ENCODE peak calls at places on chromosomes 11 and 22, in nine cellular contexts. One of them, this sample, is unnamed.

GRCh38 chr22:36306227-36306626 is 53.3 kb downstream of the APOL1 start:
- DNase-seq in heart left ventricle: no peak
- DNase-seq in A549: no peak
- DNase-seq in adrenal gland: no peak
- DNase-seq in NCI-H2171 treated with DMSO at 0.1 percent for 48 hours: no peak
- DNase-seq in lower leg skin: no peak
- DNase-seq in posterior cingulate gyrus: no peak
- DNase-seq in SJSA1: no peak
- DNase-seq in hypothalamus: no peak
- DNase-seq in this sample: no peak

GRCh38 chr11:101914737-101915426 is at the start of gene CEP126:
- DNase-seq in SJSA1: peak
- DNase-seq in NCI-H2171 treated with DMSO at 0.1 percent for 48 hours: peak
- DNase-seq in A549: peak
- DNase-seq in hypothalamus: peak
- DNase-seq in heart left ventricle: peak
- DNase-seq in adrenal gland: peak
- DNase-seq in lower leg skin: peak
- DNase-seq in posterior cingulate gyrus: peak
- DNase-seq in this sample: peak

GRCh38 chr11:63611395-63611747 is 2.9 kb downstream of the PLAAT3 start:
- DNase-seq in lower leg skin: no peak
- DNase-seq in hypothalamus: no peak
- DNase-seq in NCI-H2171 treated with DMSO at 0.1 percent for 48 hours: no peak
- DNase-seq in adrenal gland: no peak
- DNase-seq in SJSA1: no peak
- DNase-seq in heart left ventricle: no peak
- DNase-seq in A549: no peak
- DNase-seq in posterior cingulate gyrus: no peak
- DNase-seq in this sample: no peak

GRCh38 chr11:126434950-126435335 is 79.5 kb downstream of the ST3GAL4 start:
- DNase-seq in SJSA1: no peak
- DNase-seq in lower leg skin: peak
- DNase-seq in hypothalamus: no peak
- DNase-seq in heart left ventricle: no peak
- DNase-seq in A549: no peak
- DNase-seq in NCI-H2171 treated with DMSO at 0.1 percent for 48 hours: no peak
- DNase-seq in adrenal gland: no peak
- DNase-seq in posterior cingulate gyrus: no peak
- DNase-seq in this sample: no peak

GRCh38 chr11:13216019-13217006 is 61.3 kb upstream of the BMAL1 start:
- DNase-seq in heart left ventricle: no peak
- DNase-seq in SJSA1: peak
- DNase-seq in posterior cingulate gyrus: no peak
- DNase-seq in hypothalamus: no peak
- DNase-seq in NCI-H2171 treated with DMSO at 0.1 percent for 48 hours: no peak
- DNase-seq in adrenal gland: peak
- DNase-seq in lower leg skin: no peak
- DNase-seq in A549: peak
- DNase-seq in this sample: no peak

GRCh38 chr22:19514831-19515565 is 9.2 kb downstream of the CLDN5 start:
- DNase-seq in adrenal gland: no peak
- DNase-seq in A549: no peak
- DNase-seq in heart left ventricle: no peak
- DNase-seq in NCI-H2171 treated with DMSO at 0.1 percent for 48 hours: peak
- DNase-seq in posterior cingulate gyrus: no peak
- DNase-seq in SJSA1: no peak
- DNase-seq in hypothalamus: no peak
- DNase-seq in lower leg skin: peak
- DNase-seq in this sample: no peak

GRCh38 chr11:27485930-27486773 is 13.6 kb upstream of the LGR4 start:
- DNase-seq in posterior cingulate gyrus: peak
- DNase-seq in adrenal gland: no peak
- DNase-seq in heart left ventricle: peak
- DNase-seq in SJSA1: no peak
- DNase-seq in A549: peak
- DNase-seq in hypothalamus: no peak
- DNase-seq in lower leg skin: no peak
- DNase-seq in NCI-H2171 treated with DMSO at 0.1 percent for 48 hours: peak
- DNase-seq in this sample: no peak

GRCh38 chr22:39242809-39243442 is 1.9 kb downstream of the PDGFB start:
- DNase-seq in A549: no peak
- DNase-seq in posterior cingulate gyrus: no peak
- DNase-seq in heart left ventricle: no peak
- DNase-seq in adrenal gland: no peak
- DNase-seq in SJSA1: no peak
- DNase-seq in hypothalamus: no peak
- DNase-seq in NCI-H2171 treated with DMSO at 0.1 percent for 48 hours: peak
- DNase-seq in lower leg skin: no peak
- DNase-seq in this sample: no peak

GRCh38 chr11:8070417-8071101 is 10.5 kb upstream of the TUB start:
- DNase-seq in posterior cingulate gyrus: no peak
- DNase-seq in NCI-H2171 treated with DMSO at 0.1 percent for 48 hours: peak
- DNase-seq in heart left ventricle: no peak
- DNase-seq in lower leg skin: peak
- DNase-seq in hypothalamus: no peak
- DNase-seq in A549: peak
- DNase-seq in adrenal gland: peak
- DNase-seq in SJSA1: no peak
- DNase-seq in this sample: peak

GRCh38 chr11:8872017-8872416 is 39.0 kb upstream of the AKIP1 start:
- DNase-seq in adrenal gland: no peak
- DNase-seq in lower leg skin: no peak
- DNase-seq in posterior cingulate gyrus: no peak
- DNase-seq in hypothalamus: no peak
- DNase-seq in heart left ventricle: no peak
- DNase-seq in NCI-H2171 treated with DMSO at 0.1 percent for 48 hours: no peak
- DNase-seq in SJSA1: no peak
- DNase-seq in A549: no peak
- DNase-seq in this sample: no peak

GRCh38 chr11:6598555-6598954 is 4.9 kb downstream of the RRP8 start:
- DNase-seq in NCI-H2171 treated with DMSO at 0.1 percent for 48 hours: no peak
- DNase-seq in adrenal gland: no peak
- DNase-seq in hypothalamus: no peak
- DNase-seq in A549: no peak
- DNase-seq in lower leg skin: no peak
- DNase-seq in posterior cingulate gyrus: no peak
- DNase-seq in heart left ventricle: no peak
- DNase-seq in SJSA1: no peak
- DNase-seq in this sample: no peak

GRCh38 chr11:63917685-63918523 is 940 bp upstream of the RCOR2 start:
- DNase-seq in lower leg skin: no peak
- DNase-seq in hypothalamus: peak
- DNase-seq in posterior cingulate gyrus: peak
- DNase-seq in A549: peak
- DNase-seq in NCI-H2171 treated with DMSO at 0.1 percent for 48 hours: peak
- DNase-seq in SJSA1: no peak
- DNase-seq in heart left ventricle: peak
- DNase-seq in adrenal gland: peak
- DNase-seq in this sample: no peak

GRCh38 chr22:37848587-37849088 is 581 bp upstream of the EIF3L start:
- DNase-seq in A549: peak
- DNase-seq in adrenal gland: no peak
- DNase-seq in NCI-H2171 treated with DMSO at 0.1 percent for 48 hours: peak
- DNase-seq in posterior cingulate gyrus: no peak
- DNase-seq in SJSA1: no peak
- DNase-seq in lower leg skin: no peak
- DNase-seq in heart left ventricle: no peak
- DNase-seq in hypothalamus: no peak
- DNase-seq in this sample: peak

GRCh38 chr11:48172818-48173609 is 43.6 kb upstream of the OR4B1 start:
- DNase-seq in posterior cingulate gyrus: peak
- DNase-seq in lower leg skin: no peak
- DNase-seq in NCI-H2171 treated with DMSO at 0.1 percent for 48 hours: peak
- DNase-seq in heart left ventricle: peak
- DNase-seq in adrenal gland: peak
- DNase-seq in hypothalamus: peak
- DNase-seq in SJSA1: peak
- DNase-seq in A549: peak
- DNase-seq in this sample: no peak

GRCh38 chr11:57680552-57680874 is 12.6 kb downstream of the ZDHHC5 start:
- DNase-seq in posterior cingulate gyrus: no peak
- DNase-seq in heart left ventricle: no peak
- DNase-seq in adrenal gland: no peak
- DNase-seq in A549: no peak
- DNase-seq in NCI-H2171 treated with DMSO at 0.1 percent for 48 hours: no peak
- DNase-seq in SJSA1: no peak
- DNase-seq in hypothalamus: no peak
- DNase-seq in lower leg skin: no peak
- DNase-seq in this sample: no peak

GRCh38 chr11:64305691-64306562 is 603 bp downstream of the ESRRA start:
- DNase-seq in lower leg skin: peak
- DNase-seq in adrenal gland: peak
- DNase-seq in NCI-H2171 treated with DMSO at 0.1 percent for 48 hours: peak
- DNase-seq in heart left ventricle: peak
- DNase-seq in posterior cingulate gyrus: peak
- DNase-seq in A549: peak
- DNase-seq in hypothalamus: peak
- DNase-seq in SJSA1: peak
- DNase-seq in this sample: no peak

GRCh38 chr11:8593935-8594909 is at the start of gene STK33:
- DNase-seq in adrenal gland: peak
- DNase-seq in A549: peak
- DNase-seq in posterior cingulate gyrus: peak
- DNase-seq in SJSA1: no peak
- DNase-seq in NCI-H2171 treated with DMSO at 0.1 percent for 48 hours: peak
- DNase-seq in hypothalamus: peak
- DNase-seq in heart left ventricle: peak
- DNase-seq in lower leg skin: no peak
- DNase-seq in this sample: no peak

GRCh38 chr11:82858556-82859091 is 41.6 kb downstream of the PRCP start:
- DNase-seq in adrenal gland: no peak
- DNase-seq in SJSA1: peak
- DNase-seq in NCI-H2171 treated with DMSO at 0.1 percent for 48 hours: no peak
- DNase-seq in A549: peak
- DNase-seq in lower leg skin: no peak
- DNase-seq in hypothalamus: no peak
- DNase-seq in heart left ventricle: no peak
- DNase-seq in posterior cingulate gyrus: no peak
- DNase-seq in this sample: peak

GRCh38 chr22:27662359-27663030 is 139.1 kb downstream of the MN1 start:
- DNase-seq in A549: no peak
- DNase-seq in adrenal gland: peak
- DNase-seq in heart left ventricle: peak
- DNase-seq in hypothalamus: peak
- DNase-seq in posterior cingulate gyrus: peak
- DNase-seq in SJSA1: no peak
- DNase-seq in lower leg skin: no peak
- DNase-seq in NCI-H2171 treated with DMSO at 0.1 percent for 48 hours: no peak
- DNase-seq in this sample: no peak

GRCh38 chr11:114207096-114207495 is 89.1 kb upstream of the NNMT start:
- DNase-seq in A549: no peak
- DNase-seq in lower leg skin: no peak
- DNase-seq in posterior cingulate gyrus: no peak
- DNase-seq in heart left ventricle: no peak
- DNase-seq in hypothalamus: no peak
- DNase-seq in NCI-H2171 treated with DMSO at 0.1 percent for 48 hours: no peak
- DNase-seq in adrenal gland: no peak
- DNase-seq in SJSA1: no peak
- DNase-seq in this sample: no peak

GRCh38 chr11:22163394-22163797 is 29.5 kb upstream of the ANO5 start:
- DNase-seq in A549: no peak
- DNase-seq in SJSA1: no peak
- DNase-seq in hypothalamus: no peak
- DNase-seq in lower leg skin: no peak
- DNase-seq in heart left ventricle: no peak
- DNase-seq in posterior cingulate gyrus: no peak
- DNase-seq in NCI-H2171 treated with DMSO at 0.1 percent for 48 hours: no peak
- DNase-seq in adrenal gland: no peak
- DNase-seq in this sample: no peak

GRCh38 chr11:30573951-30574350 is 12.2 kb downstream of the MPPED2 start:
- DNase-seq in lower leg skin: no peak
- DNase-seq in posterior cingulate gyrus: no peak
- DNase-seq in NCI-H2171 treated with DMSO at 0.1 percent for 48 hours: no peak
- DNase-seq in A549: no peak
- DNase-seq in SJSA1: peak
- DNase-seq in adrenal gland: no peak
- DNase-seq in hypothalamus: no peak
- DNase-seq in heart left ventricle: no peak
- DNase-seq in this sample: no peak

GRCh38 chr11:74570266-74571061 is 21.9 kb upstream of the POLD3 start:
- DNase-seq in heart left ventricle: peak
- DNase-seq in SJSA1: no peak
- DNase-seq in posterior cingulate gyrus: no peak
- DNase-seq in adrenal gland: peak
- DNase-seq in lower leg skin: no peak
- DNase-seq in NCI-H2171 treated with DMSO at 0.1 percent for 48 hours: peak
- DNase-seq in hypothalamus: no peak
- DNase-seq in A549: peak
- DNase-seq in this sample: peak

GRCh38 chr22:49703990-49704344 is 123.7 kb downstream of the BRD1 start:
- DNase-seq in heart left ventricle: no peak
- DNase-seq in hypothalamus: no peak
- DNase-seq in lower leg skin: peak
- DNase-seq in SJSA1: no peak
- DNase-seq in NCI-H2171 treated with DMSO at 0.1 percent for 48 hours: no peak
- DNase-seq in A549: no peak
- DNase-seq in posterior cingulate gyrus: no peak
- DNase-seq in adrenal gland: no peak
- DNase-seq in this sample: no peak

GRCh38 chr11:134001596-134001995 is 44.8 kb upstream of the IGSF9B start:
- DNase-seq in NCI-H2171 treated with DMSO at 0.1 percent for 48 hours: no peak
- DNase-seq in hypothalamus: no peak
- DNase-seq in adrenal gland: no peak
- DNase-seq in lower leg skin: no peak
- DNase-seq in SJSA1: no peak
- DNase-seq in heart left ventricle: no peak
- DNase-seq in posterior cingulate gyrus: no peak
- DNase-seq in A549: no peak
- DNase-seq in this sample: no peak

GRCh38 chr22:32343929-32344328 is 13.7 kb upstream of the RFPL3 start:
- DNase-seq in NCI-H2171 treated with DMSO at 0.1 percent for 48 hours: no peak
- DNase-seq in adrenal gland: no peak
- DNase-seq in hypothalamus: no peak
- DNase-seq in posterior cingulate gyrus: no peak
- DNase-seq in heart left ventricle: no peak
- DNase-seq in A549: no peak
- DNase-seq in SJSA1: no peak
- DNase-seq in lower leg skin: no peak
- DNase-seq in this sample: no peak

GRCh38 chr11:17263803-17264202 is 12.7 kb upstream of the NUCB2 start:
- DNase-seq in NCI-H2171 treated with DMSO at 0.1 percent for 48 hours: no peak
- DNase-seq in posterior cingulate gyrus: no peak
- DNase-seq in lower leg skin: no peak
- DNase-seq in heart left ventricle: no peak
- DNase-seq in hypothalamus: no peak
- DNase-seq in A549: no peak
- DNase-seq in SJSA1: no peak
- DNase-seq in adrenal gland: no peak
- DNase-seq in this sample: no peak

GRCh38 chr22:17777005-17777716 is 2.9 kb upstream of the BID start:
- DNase-seq in adrenal gland: peak
- DNase-seq in lower leg skin: no peak
- DNase-seq in heart left ventricle: peak
- DNase-seq in A549: no peak
- DNase-seq in hypothalamus: no peak
- DNase-seq in posterior cingulate gyrus: no peak
- DNase-seq in SJSA1: no peak
- DNase-seq in NCI-H2171 treated with DMSO at 0.1 percent for 48 hours: no peak
- DNase-seq in this sample: no peak

GRCh38 chr11:47595967-47596366 is 1.8 kb upstream of the C1QTNF4 start:
- DNase-seq in lower leg skin: no peak
- DNase-seq in heart left ventricle: no peak
- DNase-seq in posterior cingulate gyrus: no peak
- DNase-seq in adrenal gland: no peak
- DNase-seq in hypothalamus: no peak
- DNase-seq in SJSA1: no peak
- DNase-seq in A549: no peak
- DNase-seq in NCI-H2171 treated with DMSO at 0.1 percent for 48 hours: no peak
- DNase-seq in this sample: no peak

This sample was measured in glomerular endothelial cell.